ENCODE peak calls at places on chromosome 19, in four cellular contexts. J is psoas muscle, X is colonic mucosa, A is ascending aorta. S is an unnamed sample.

GRCh38 chr19:8423821-8424223 is 10.7 kb downstream of the MARCHF2 start:
- DNase-seq in A (peak), X (peak), J (peak), S (no peak)

GRCh38 chr19:2841858-2842574 is 741 bp downstream of the ZNF555 start:
- DNase-seq in J (no peak), A (no peak), X (no peak), S (no peak)

GRCh38 chr19:12230751-12231733 is 63.6 kb downstream of the ZNF44 start:
- DNase-seq in A (no peak), X (no peak), J (no peak), S (no peak)

GRCh38 chr19:41882568-41883462 is at the start of gene ARHGEF1:
- DNase-seq in A (no peak), X (peak), J (peak), S (no peak)

GRCh38 chr19:20482721-20483120 is 82.9 kb downstream of the ZNF737 start:
- DNase-seq in J (no peak), A (no peak), X (no peak), S (no peak)

GRCh38 chr19:47725759-47726401 is 12.7 kb downstream of the EHD2 start:
- DNase-seq in J (no peak), X (no peak), A (no peak), S (no peak)

GRCh38 chr19:17553256-17553655 is 2.2 kb upstream of the COLGALT1 start:
- DNase-seq in X (peak), A (no peak), J (peak), S (no peak)

GRCh38 chr19:14768001-14768400 is 10.4 kb downstream of the ADGRE2 start:
- DNase-seq in A (no peak), J (no peak), X (no peak), S (no peak)

GRCh38 chr19:58439576-58440554 is at the start of gene ZNF132:
- DNase-seq in J (peak), X (peak), A (peak), S (peak)

GRCh38 chr19:15101479-15102082 is 5.6 kb upstream of the SYDE1 start:
- DNase-seq in X (peak), J (no peak), A (no peak), S (no peak)

GRCh38 chr19:33700408-33700757 is 78.6 kb downstream of the CHST8 start:
- DNase-seq in J (no peak), X (no peak), A (no peak), S (no peak)

GRCh38 chr19:50387868-50388245 is 3.7 kb downstream of the POLD1 start:
- DNase-seq in A (no peak), J (no peak), X (no peak), S (no peak)

GRCh38 chr19:50384685-50385535 is 763 bp downstream of the POLD1 start:
- DNase-seq in X (no peak), A (no peak), J (no peak), S (no peak)

GRCh38 chr19:50383852-50384684 is at the start of gene POLD1:
- DNase-seq in J (peak), X (peak), A (peak), S (peak)

GRCh38 chr19:50383307-50383851 is 768 bp upstream of the POLD1 start:
- DNase-seq in J (no peak), A (no peak), X (no peak), S (no peak)

GRCh38 chr19:50387176-50387867 is 3.2 kb downstream of the POLD1 start:
- DNase-seq in A (no peak), X (no peak), J (no peak), S (no peak)
- H3K27ac ChIP-seq in A (no peak), X (no peak), J (no peak), S (no peak)

DNA sequence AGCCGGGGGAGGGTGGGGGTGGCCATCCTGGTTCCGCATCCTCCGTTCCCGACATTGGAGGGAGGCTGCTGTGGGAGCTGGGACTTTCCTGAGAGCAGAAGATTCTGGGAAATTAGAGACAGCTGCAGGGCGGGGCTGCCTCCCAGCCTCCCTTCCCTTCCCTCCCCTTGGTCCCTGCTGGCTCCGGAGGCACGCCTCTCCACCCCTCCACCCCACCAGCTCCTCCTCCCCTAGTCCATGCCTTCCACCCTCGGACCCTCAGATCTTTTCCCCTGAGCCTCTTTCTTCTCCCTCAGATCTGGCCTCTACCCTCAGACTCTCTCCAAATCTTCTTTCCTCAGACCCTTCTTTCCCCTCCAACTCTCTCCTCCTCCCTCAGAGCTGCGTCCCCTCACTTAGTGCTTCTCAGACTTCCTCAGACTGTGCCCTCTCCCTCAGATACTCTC is 3.1 kb upstream of the BCL3 start:
- DNase-seq in J (peak), A (no peak), X (peak), S (no peak)
- H3K27ac ChIP-seq in J (peak), A (peak), X (peak), S (no peak)

DNA sequence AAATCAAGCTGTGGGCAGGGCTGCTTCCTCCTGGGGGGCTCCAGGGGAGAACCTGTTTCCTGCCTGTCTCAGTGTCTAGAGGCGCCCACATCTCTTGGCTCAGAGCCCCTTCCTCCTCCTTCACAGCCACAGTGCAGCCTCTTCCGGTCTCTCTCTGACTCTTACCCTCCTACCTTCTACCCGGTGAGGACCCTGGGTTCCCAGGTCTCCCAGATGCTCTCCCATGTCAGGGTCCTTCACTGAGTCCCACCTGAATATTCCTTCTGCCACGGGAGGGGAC is 153.1 kb downstream of the KDM4B start:
- DNase-seq in X (no peak), A (no peak), J (no peak), S (no peak)
- H3K27ac ChIP-seq in X (no peak), A (no peak), J (no peak), S (no peak)

GRCh38 chr19:1284293-1284978 is 1.2 kb upstream of the EFNA2 start:
- DNase-seq in X (peak), A (no peak), J (no peak), S (no peak)

GRCh38 chr19:1284979-1285736 is 515 bp upstream of the EFNA2 start:
- DNase-seq in A (no peak), X (peak), J (no peak), S (no peak)

GRCh38 chr19:1286451-1286858 is 782 bp downstream of the EFNA2 start:
- DNase-seq in X (no peak), A (no peak), J (no peak), S (no peak)

GRCh38 chr19:1286859-1287621 is 1.4 kb downstream of the EFNA2 start:
- DNase-seq in J (no peak), A (no peak), X (peak), S (no peak)

DNA sequence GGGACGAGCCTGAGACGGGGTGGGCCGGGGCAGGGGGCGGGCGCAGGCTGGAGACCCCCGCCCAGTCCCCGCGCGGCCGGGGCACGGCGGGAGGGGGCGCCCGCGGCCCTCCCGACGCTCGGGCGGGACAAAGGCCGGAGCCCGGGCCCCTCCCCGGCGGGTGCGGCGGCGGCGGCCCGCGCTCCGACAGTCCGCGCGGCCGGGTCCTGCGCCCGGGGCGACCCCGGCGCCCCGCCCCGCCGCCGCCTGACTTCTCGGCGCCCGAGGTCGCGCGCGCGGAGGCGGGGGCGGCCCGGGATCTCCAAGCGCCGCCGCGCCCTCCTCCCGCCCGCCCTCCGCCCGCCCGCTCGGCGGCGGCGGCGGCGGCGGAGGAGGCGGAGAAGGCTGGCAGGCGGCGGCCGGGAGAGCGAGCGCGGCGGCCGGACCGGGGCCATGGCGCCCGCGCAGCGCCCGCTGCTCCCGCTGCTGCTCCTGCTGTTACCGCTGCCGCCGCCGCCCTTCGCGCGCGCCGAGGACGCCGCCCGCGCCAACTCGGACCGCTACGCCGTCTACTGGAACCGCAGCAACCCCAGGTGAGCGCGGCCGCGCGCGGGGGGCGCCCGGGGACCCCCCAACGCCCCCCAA is at the start of gene EFNA2:
- DNase-seq in A (no peak), J (no peak), X (no peak), S (no peak)
- H3K27ac ChIP-seq in A (no peak), J (no peak), X (peak), S (no peak)

GRCh38 chr19:45885556-45886426 is at the start of gene IRF2BP1:
- DNase-seq in X (peak), J (peak), A (peak), S (no peak)

GRCh38 chr19:45882652-45883585 is 3.0 kb downstream of the IRF2BP1 start:
- DNase-seq in X (peak), A (no peak), J (peak), S (peak)

GRCh38 chr19:45884682-45885555 is 1.0 kb downstream of the IRF2BP1 start:
- DNase-seq in J (peak), A (no peak), X (no peak), S (no peak)

GRCh38 chr19:45883586-45883880 is 2.4 kb downstream of the IRF2BP1 start:
- DNase-seq in A (no peak), X (no peak), J (no peak), S (no peak)

DNA sequence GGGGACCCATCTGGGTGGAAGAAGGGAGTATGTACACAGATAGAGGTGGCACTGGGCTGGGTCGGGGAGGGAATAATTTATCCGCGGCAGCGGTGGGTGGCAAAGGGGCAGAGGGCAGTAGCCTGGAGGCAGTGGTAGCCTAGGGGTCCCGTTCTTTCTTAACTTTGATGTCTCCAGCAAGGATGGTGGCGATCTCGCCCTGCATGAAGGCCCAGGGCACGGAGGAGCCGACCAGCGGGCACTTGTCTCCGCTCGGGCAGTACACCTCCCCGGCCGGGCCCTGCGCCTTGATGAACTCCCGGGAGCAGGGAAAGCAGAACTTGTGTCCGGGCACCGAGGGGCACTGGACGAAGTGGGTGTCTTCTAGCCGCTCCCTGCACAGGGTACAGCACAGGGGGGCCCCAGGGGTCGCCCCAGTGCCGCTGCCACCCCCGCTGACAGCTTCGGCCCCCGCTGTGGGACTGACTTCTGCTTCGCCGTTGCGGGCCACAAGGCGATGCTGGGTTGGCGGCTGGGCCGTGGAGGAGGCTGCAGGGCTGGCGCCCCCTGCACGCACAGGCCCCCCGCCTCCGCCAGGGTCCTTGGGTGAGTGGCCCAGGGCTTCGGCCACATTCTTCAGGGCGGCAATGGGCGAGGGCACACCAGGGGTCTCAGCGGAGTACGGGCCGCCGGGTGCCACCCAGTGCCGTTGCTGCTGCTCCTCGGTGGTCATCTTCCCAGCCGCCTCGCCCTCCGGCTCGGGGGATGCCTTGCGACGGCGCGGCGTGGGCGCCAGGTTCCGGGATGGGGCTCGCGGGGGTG is 1.9 kb downstream of the IRF2BP1 start:
- DNase-seq in X (no peak), J (no peak), A (no peak), S (no peak)
- H3K27ac ChIP-seq in X (no peak), J (peak), A (no peak), S (no peak)

DNA sequence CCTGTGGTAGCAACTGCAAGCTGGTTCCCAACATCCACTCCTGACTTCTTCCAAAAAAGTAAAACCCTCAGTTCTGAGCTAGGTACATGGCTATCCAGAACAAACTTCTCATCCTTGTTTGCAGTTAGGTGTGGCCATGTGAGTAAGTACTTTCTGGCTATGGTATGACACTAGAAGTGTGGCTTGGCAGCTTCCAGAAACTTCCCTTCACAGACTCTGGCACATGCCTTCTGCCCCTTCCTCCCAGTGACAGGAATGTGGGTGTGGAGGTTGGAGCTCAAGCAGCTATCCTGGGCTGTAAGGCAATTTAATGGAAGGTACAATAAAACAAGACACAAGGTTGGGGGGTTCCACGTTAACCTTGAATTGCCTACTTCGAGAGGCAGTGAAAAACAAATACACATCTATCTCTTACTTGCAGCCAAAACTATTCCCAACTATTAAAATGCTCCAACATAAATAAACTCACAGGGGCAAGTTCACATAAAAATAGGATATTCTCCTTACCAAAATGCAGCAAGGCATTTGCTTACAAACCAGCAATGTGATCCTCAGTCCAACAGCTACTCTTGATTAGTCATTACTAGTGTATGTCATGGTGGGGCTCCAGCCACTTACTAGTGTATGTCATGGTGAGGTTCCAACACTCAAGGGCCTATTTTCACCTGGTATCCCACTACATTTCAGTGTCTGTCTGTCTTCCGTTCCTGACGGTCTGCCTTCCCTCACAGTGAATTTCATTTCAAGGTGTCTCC is 3.1 kb downstream of the SMG9 start:
- DNase-seq in J (no peak), X (no peak), A (no peak), S (no peak)
- H3K27ac ChIP-seq in J (no peak), X (no peak), A (no peak), S (peak)

DNA sequence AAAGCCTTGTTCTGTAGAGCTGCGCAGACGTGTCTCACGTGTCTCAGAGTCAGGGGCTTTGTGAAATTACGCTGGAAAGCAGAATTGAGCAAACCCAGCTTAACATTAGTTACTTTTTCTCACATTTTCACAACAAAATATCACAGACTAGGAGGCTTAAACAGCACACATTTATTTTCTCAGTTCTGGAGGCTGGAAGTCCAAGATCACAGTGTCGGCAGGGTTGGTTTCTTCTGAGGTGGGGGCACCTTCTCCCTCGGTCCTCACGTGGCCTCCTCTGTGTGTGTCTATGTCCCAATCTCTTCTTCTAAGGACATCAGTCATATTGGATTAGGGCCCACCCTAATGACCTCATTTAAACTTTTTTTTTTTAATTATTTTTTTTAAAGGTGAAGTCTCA is 4.7 kb upstream of the EIF3G start:
- DNase-seq in J (no peak), X (no peak), A (no peak), S (no peak)
- H3K27ac ChIP-seq in J (no peak), X (no peak), A (no peak), S (no peak)

DNA sequence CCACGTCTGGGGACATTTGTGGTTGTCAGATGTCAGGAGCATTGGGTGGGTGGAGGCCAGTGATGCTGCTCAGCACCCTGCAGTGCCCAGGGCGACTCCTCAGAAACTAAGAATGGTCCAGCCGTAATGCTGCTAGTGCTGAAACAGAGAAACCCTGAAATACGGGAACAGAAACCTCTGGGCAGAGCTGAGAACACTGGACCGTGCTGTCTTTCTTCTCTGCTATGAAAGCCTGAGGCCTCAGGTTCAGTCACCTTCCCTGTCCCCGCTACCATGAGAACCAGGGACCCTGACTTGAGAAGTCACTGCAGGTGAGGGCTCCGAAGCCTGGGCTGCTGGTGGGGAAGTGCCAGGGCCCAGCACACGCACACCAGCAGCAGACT is 13.4 kb downstream of the CAPS start:
- DNase-seq in X (no peak), A (no peak), J (no peak), S (peak)
- H3K27ac ChIP-seq in X (peak), A (peak), J (peak), S (no peak)